ENCODE peak calls at places on chromosomes 6 and 20, in four cellular contexts. One of them, this sample, is unnamed.

GRCh38 chr6:87897581-87898147 is 150.0 kb upstream of the SPACA1 start:
- DNase-seq in GM04504: no peak
- DNase-seq in prostate gland: no peak
- DNase-seq in foreskin fibroblast: peak; percentile 2
- DNase-seq in this sample: peak; percentile 57

GRCh38 chr6:109009761-109010612 is 84.7 kb downstream of the SESN1 start:
- DNase-seq in prostate gland: no peak
- DNase-seq in foreskin fibroblast: no peak
- DNase-seq in GM04504: no peak
- DNase-seq in this sample: no peak

GRCh38 chr6:44309092-44309491 is 4.1 kb downstream of the AARS2 start:
- DNase-seq in foreskin fibroblast: peak; percentile 81
- DNase-seq in prostate gland: no peak
- DNase-seq in GM04504: peak; percentile 85
- DNase-seq in this sample: peak; percentile 59

GRCh38 chr6:21679761-21680265 is 86.3 kb downstream of the SOX4 start:
- DNase-seq in foreskin fibroblast: no peak
- DNase-seq in GM04504: peak; percentile 28
- DNase-seq in prostate gland: no peak
- DNase-seq in this sample: peak; percentile 64

GRCh38 chr20:61502433-61502832 is 250.4 kb downstream of the CDH4 start:
- DNase-seq in foreskin fibroblast: peak; percentile 8
- DNase-seq in GM04504: no peak
- DNase-seq in prostate gland: no peak
- DNase-seq in this sample: no peak

GRCh38 chr20:35901678-35902544 is 52.4 kb downstream of the SCAND1 start:
- DNase-seq in GM04504: peak; percentile 75
- DNase-seq in foreskin fibroblast: peak; percentile 89
- DNase-seq in prostate gland: no peak
- DNase-seq in this sample: peak; percentile 78

GRCh38 chr20:23143098-23143497 is 57.0 kb upstream of the CD93 start:
- DNase-seq in prostate gland: no peak
- DNase-seq in foreskin fibroblast: peak; percentile 86
- DNase-seq in GM04504: peak; percentile 65
- DNase-seq in this sample: peak; percentile 89

GRCh38 chr20:25319241-25320034 is 71.2 kb downstream of the ABHD12 start:
- DNase-seq in prostate gland: no peak
- DNase-seq in foreskin fibroblast: no peak
- DNase-seq in GM04504: no peak
- DNase-seq in this sample: no peak

GRCh38 chr6:149820506-149820905 is 43.7 kb downstream of the LRP11 start:
- DNase-seq in prostate gland: no peak
- DNase-seq in foreskin fibroblast: no peak
- DNase-seq in GM04504: no peak
- DNase-seq in this sample: no peak

GRCh38 chr6:143125455-143125854 is 64.8 kb downstream of the AIG1 start:
- DNase-seq in prostate gland: no peak
- DNase-seq in GM04504: no peak
- DNase-seq in foreskin fibroblast: no peak
- DNase-seq in this sample: no peak

GRCh38 chr6:131950767-131951575 is at the start of gene CCN2:
- DNase-seq in GM04504: peak; percentile 98
- DNase-seq in prostate gland: peak; percentile 68
- DNase-seq in foreskin fibroblast: peak; percentile 98
- DNase-seq in this sample: peak; percentile 86

GRCh38 chr6:21386744-21387143 is 206.8 kb upstream of the SOX4 start:
- DNase-seq in prostate gland: no peak
- DNase-seq in GM04504: no peak
- DNase-seq in foreskin fibroblast: no peak
- DNase-seq in this sample: no peak